ENCODE peak calls at places on chromosomes 2 and 18, in four cellular contexts. Z is GM12878, B is IMR-90, M is HCT116. X is an unnamed sample.

GRCh38 chr2:226609361-226609760 is 190.3 kb downstream of the IRS1 start:
- DNase-seq in Z (no peak), B (peak; percentile 96), M (no peak), X (no peak)

GRCh38 chr2:70717431-70718038 is 50.5 kb downstream of the ADD2 start:
- DNase-seq in Z (no peak), B (no peak), M (no peak), X (no peak)

GRCh38 chr2:10504994-10505820 is 57.1 kb upstream of the ODC1 start:
- DNase-seq in Z (no peak), B (no peak), M (no peak), X (no peak)

GRCh38 chr18:75784413-75784812 is 356.9 kb upstream of the SMIM21 start:
- DNase-seq in Z (no peak), B (no peak), M (no peak), X (no peak)

GRCh38 chr2:1690056-1690775 is 54.1 kb downstream of the PXDN start:
- DNase-seq in Z (no peak), B (no peak), M (no peak), X (no peak)

GRCh38 chr2:217672472-217672871 is 330.3 kb downstream of the TNS1 start:
- DNase-seq in Z (no peak), B (no peak), M (no peak), X (no peak)

GRCh38 chr2:8421658-8422499 is 260.0 kb upstream of the ID2 start:
- DNase-seq in Z (peak; percentile 71), B (no peak), M (no peak), X (no peak)

GRCh38 chr2:45276914-45277313 is 267.7 kb upstream of the SIX2 start:
- DNase-seq in Z (no peak), B (no peak), M (no peak), X (peak; percentile 35)

GRCh38 chr18:36567800-36568199 is 261.0 kb downstream of the TPGS2 start:
- DNase-seq in Z (no peak), B (no peak), M (no peak), X (no peak)

GRCh38 chr2:103526757-103527156 is 764.9 kb downstream of the TMEM182 start:
- DNase-seq in Z (no peak), B (no peak), M (no peak), X (no peak)

GRCh38 chr2:212905640-212906201 is 245.7 kb downstream of the IKZF2 start:
- DNase-seq in Z (no peak), B (peak; percentile 6), M (no peak), X (peak; percentile 50)

GRCh38 chr2:78644849-78645248 is 380.7 kb upstream of the REG3G start:
- DNase-seq in Z (no peak), B (no peak), M (no peak), X (no peak)

GRCh38 chr2:200252661-200253067 is 53.8 kb upstream of the SPATS2L start:
- DNase-seq in Z (no peak), B (peak; percentile 93), M (no peak), X (peak; percentile 4)

GRCh38 chr2:30702694-30703093 is 104.6 kb downstream of the CAPN13 start:
- DNase-seq in Z (no peak), B (no peak), M (no peak), X (no peak)

GRCh38 chr18:39604836-39605235 is 2039.2 kb upstream of the CELF4 start:
- DNase-seq in Z (no peak), B (peak; percentile 57), M (no peak), X (peak; percentile 11)

GRCh38 chr2:237227190-237227988 is 141.7 kb downstream of the COPS8 start:
- DNase-seq in Z (no peak), B (peak; percentile 97), M (peak; percentile 19), X (peak; percentile 79)

GRCh38 chr2:145488571-145488970 is 968.7 kb upstream of the ZEB2 start:
- DNase-seq in Z (no peak), B (no peak), M (no peak), X (no peak)

GRCh38 chr2:149169653-149170052 is 131.2 kb downstream of the LYPD6B start:
- DNase-seq in Z (no peak), B (no peak), M (peak; percentile 83), X (no peak)

GRCh38 chr2:13193900-13194299 is 477.2 kb downstream of the TRIB2 start:
- DNase-seq in Z (peak; percentile 31), B (peak; percentile 16), M (no peak), X (no peak)

GRCh38 chr2:99187011-99187410 is 6.0 kb downstream of the MRPL30 start:
- DNase-seq in Z (no peak), B (no peak), M (no peak), X (no peak)

GRCh38 chr2:72837171-72837570 is 11.3 kb upstream of the EXOC6B start:
- DNase-seq in Z (no peak), B (peak; percentile 41), M (no peak), X (no peak)

GRCh38 chr18:3262234-3263171 is 570 bp downstream of the MYL12B start:
- DNase-seq in Z (no peak), B (no peak), M (no peak), X (peak; percentile 51)

GRCh38 chr18:35185771-35186170 is 55.1 kb upstream of the ZNF397 start:
- DNase-seq in Z (no peak), B (no peak), M (no peak), X (no peak)

GRCh38 chr2:184006998-184007397 is 591.3 kb upstream of the ZNF804A start:
- DNase-seq in Z (no peak), B (no peak), M (no peak), X (no peak)

GRCh38 chr2:168246072-168246482 is 1.3 kb downstream of the STK39 start:
- DNase-seq in Z (no peak), B (no peak), M (no peak), X (no peak)

GRCh38 chr2:107585851-107586250 is 240.8 kb upstream of the RGPD4 start:
- DNase-seq in Z (no peak), B (peak; percentile 56), M (no peak), X (no peak)

GRCh38 chr2:1997976-1998375 is 253.7 kb upstream of the PXDN start:
- DNase-seq in Z (no peak), B (no peak), M (no peak), X (no peak)

GRCh38 chr18:41569867-41570266 is 385.2 kb upstream of the PIK3C3 start:
- DNase-seq in Z (no peak), B (no peak), M (no peak), X (no peak)

GRCh38 chr2:240629419-240629967 is 4.2 kb downstream of the GPR35 start:
- DNase-seq in Z (no peak), B (no peak), M (no peak), X (no peak)

GRCh38 chr2:145431181-145431951 is 911.4 kb upstream of the ZEB2 start:
- DNase-seq in Z (no peak), B (no peak), M (no peak), X (no peak)

GRCh38 chr2:217642944-217643343 is 359.9 kb downstream of the TNS1 start:
- DNase-seq in Z (no peak), B (no peak), M (no peak), X (no peak)

GRCh38 chr2:113164930-113165585 is 8.7 kb upstream of the PSD4 start:
- DNase-seq in Z (no peak), B (no peak), M (no peak), X (no peak)

GRCh38 chr2:127275789-127276188 is 18.2 kb downstream of the ERCC3 start:
- DNase-seq in Z (no peak), B (no peak), M (no peak), X (no peak)

GRCh38 chr2:33426666-33427231 is 49.7 kb upstream of the RASGRP3 start:
- DNase-seq in Z (no peak), B (peak; percentile 70), M (no peak), X (no peak)

GRCh38 chr2:233061591-233062446 is 1.7 kb downstream of the INPP5D start:
- DNase-seq in Z (no peak), B (peak; percentile 16), M (no peak), X (peak; percentile 70)

GRCh38 chr2:16062471-16063250 is 122.3 kb downstream of the MYCN start:
- DNase-seq in Z (no peak), B (no peak), M (no peak), X (no peak)

GRCh38 chr2:12694990-12695774 is 21.6 kb upstream of the TRIB2 start:
- DNase-seq in Z (no peak), B (no peak), M (no peak), X (no peak)

GRCh38 chr2:131418625-131419024 is 54.7 kb upstream of the RAB6D start:
- DNase-seq in Z (no peak), B (no peak), M (no peak), X (no peak)

GRCh38 chr2:223779877-223780276 is 57.5 kb downstream of the AP1S3 start:
- DNase-seq in Z (no peak), B (peak; percentile 34), M (peak; percentile 60), X (peak; percentile 53)

GRCh38 chr2:47339745-47340541 is 63.0 kb upstream of the MSH2 start:
- DNase-seq in Z (no peak), B (peak; percentile 61), M (peak; percentile 92), X (no peak)

GRCh38 chr2:47334356-47335136 is 68.4 kb upstream of the MSH2 start:
- DNase-seq in Z (no peak), B (no peak), M (no peak), X (peak; percentile 52)

GRCh38 chr2:47336259-47337238 is 66.4 kb upstream of the MSH2 start:
- DNase-seq in Z (peak; percentile 55), B (peak; percentile 46), M (no peak), X (no peak)
- TF ChIP-seq POLR2A in Z (no peak), B (no peak), M (no peak), X (no peak)

DNA sequence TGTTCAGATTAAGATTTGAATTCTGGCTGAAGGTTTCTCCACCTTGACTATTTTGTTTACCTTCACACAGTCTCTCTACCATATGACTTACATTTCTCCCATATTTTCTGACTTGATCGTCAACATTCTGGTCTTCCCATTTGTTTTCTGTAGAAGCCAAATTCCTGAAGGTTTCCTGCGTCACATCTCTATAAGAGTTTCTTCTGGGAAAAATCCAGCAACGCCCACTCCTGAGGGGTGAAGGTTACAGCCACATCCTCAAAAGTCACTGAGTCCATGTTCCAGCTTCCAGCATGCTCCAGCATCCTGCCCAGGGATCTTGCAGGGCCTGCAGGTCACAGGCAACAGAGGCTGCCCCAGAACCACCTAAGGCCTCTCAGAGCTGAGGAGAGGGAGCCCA is 47.5 kb downstream of the NBEAL1 start:
- DNase-seq in Z (no peak), B (peak; percentile 76), M (no peak), X (no peak)
- H3K9ac ChIP-seq in Z (no peak overlapping the region), B (no peak overlapping the region), M (no peak overlapping the region), X (no peak overlapping the region)

DNA sequence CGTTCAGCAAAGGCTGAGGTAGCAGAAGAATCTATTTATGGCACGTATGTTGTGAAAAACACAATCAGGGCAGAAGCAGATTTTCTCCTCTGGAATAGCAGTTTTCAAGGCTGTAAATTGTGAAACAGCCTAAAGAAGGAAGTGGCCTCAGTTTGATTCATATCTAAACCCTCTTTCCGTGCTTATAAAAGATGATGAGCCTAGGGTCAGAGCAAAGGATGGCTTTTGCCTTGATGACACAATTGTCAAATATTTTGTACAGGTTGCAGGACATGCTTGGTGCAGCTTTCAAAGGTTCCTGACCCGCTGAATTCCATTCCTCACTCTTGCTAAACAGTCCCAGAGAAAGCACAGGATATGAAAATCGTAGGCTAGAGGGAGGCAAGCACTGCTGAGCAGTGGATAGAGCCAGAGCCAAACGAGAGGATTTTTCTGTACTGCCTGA is 106.2 kb upstream of the DLX2 start:
- DNase-seq in Z (no peak), B (peak; percentile 79), M (no peak), X (peak; percentile 58)
- H2AFZ ChIP-seq in Z (no peak overlapping the region), B (peak overlapping the region; percentile 53), M (no peak overlapping the region), X (peak overlapping the region; percentile 70)

DNA sequence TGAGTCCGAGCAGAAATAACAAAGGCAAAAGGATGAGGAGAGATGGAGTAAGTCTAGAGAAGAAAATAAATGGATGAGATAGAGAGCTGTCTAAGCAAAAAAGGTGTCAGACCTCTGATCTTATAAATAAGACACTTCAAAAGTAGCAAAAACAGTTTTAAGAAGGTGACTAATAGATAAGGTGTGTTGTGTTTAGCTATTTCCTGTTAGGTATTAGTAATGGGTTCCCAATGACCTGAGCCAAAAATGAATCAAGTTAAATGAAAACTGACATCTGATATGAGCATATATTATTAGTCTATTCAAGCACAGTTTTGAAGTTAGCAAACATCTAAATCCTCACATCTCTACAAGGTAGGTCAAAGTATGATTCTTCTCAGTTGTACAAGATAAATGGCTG is 10.6 kb downstream of the SUPT7L start:
- DNase-seq in Z (no peak), B (no peak), M (no peak), X (no peak)
- TF ChIP-seq POLR2A in Z (no peak), B (no peak), M (no peak), X (no peak)